ENCODE peak calls at places on chromosomes 11 and 22, in eight cellular contexts. O is KG1; A is NCI-H1105 treated with DMSO at 0.1 percent for 48 hours; T is tibial artery; Z is hypothalamus; K is skeletal muscle cell; R is activated naive CD8-positive, alpha-beta T cell treated with anti-CD3 and anti-CD28 coated beads, Interleukin-2, amount 50 U/mL, for 16 hours; D is AG04450. B is an unnamed sample.

GRCh38 chr11:35814720-35815305 is 129.0 kb upstream of the LDLRAD3 start:
- DNase-seq in O (no peak), A (no peak), T (no peak), Z (no peak), K (no peak), R (no peak), D (no peak), B (no peak)

GRCh38 chr11:129643031-129643721 is 172.5 kb upstream of the TMEM45B start:
- DNase-seq in O (no peak), A (no peak), T (no peak), Z (no peak), K (peak), R (no peak), D (no peak), B (no peak)

GRCh38 chr11:68826726-68827125 is 15.0 kb downstream of the CPT1A start:
- DNase-seq in O (no peak), A (no peak), T (no peak), Z (no peak), K (no peak), R (no peak), D (no peak), B (no peak)

GRCh38 chr22:36660510-36660840 is 43.1 kb downstream of the CACNG2 start:
- DNase-seq in O (no peak), A (no peak), T (no peak), Z (no peak), K (no peak), R (no peak), D (no peak), B (no peak)

GRCh38 chr22:21650823-21651520 is 8.9 kb downstream of the SDF2L1 start:
- DNase-seq in O (no peak), A (peak), T (no peak), Z (no peak), K (no peak), R (no peak), D (no peak), B (no peak)

GRCh38 chr22:35150163-35151107 is 84.5 kb downstream of the ISX start:
- DNase-seq in O (peak), A (peak), T (peak), Z (peak), K (no peak), R (peak), D (no peak), B (peak)

GRCh38 chr11:118705111-118705741 is 25.8 kb upstream of the TREH start:
- DNase-seq in O (no peak), A (no peak), T (no peak), Z (peak), K (no peak), R (no peak), D (no peak), B (peak)

GRCh38 chr11:57778318-57779037 is 16.9 kb downstream of the CTNND1 start:
- DNase-seq in O (no peak), A (peak), T (peak), Z (peak), K (peak), R (no peak), D (peak), B (peak)

GRCh38 chr22:20967697-20968201 is 694 bp downstream of the AIFM3 start:
- DNase-seq in O (no peak), A (no peak), T (no peak), Z (no peak), K (no peak), R (no peak), D (no peak), B (no peak)

GRCh38 chr11:68678031-68678441 is 6.3 kb upstream of the GAL start:
- DNase-seq in O (no peak), A (no peak), T (no peak), Z (no peak), K (no peak), R (no peak), D (no peak), B (no peak)

GRCh38 chr11:34439521-34440258 is 956 bp downstream of the CAT start:
- DNase-seq in O (no peak), A (peak), T (no peak), Z (no peak), K (no peak), R (no peak), D (no peak), B (no peak)

GRCh38 chr11:12743834-12744449 is 69.7 kb downstream of the TEAD1 start:
- DNase-seq in O (no peak), A (no peak), T (no peak), Z (no peak), K (no peak), R (no peak), D (no peak), B (no peak)

GRCh38 chr11:110584150-110584549 is 128.1 kb downstream of the ARHGAP20 start:
- DNase-seq in O (no peak), A (no peak), T (no peak), Z (no peak), K (no peak), R (no peak), D (no peak), B (no peak)

GRCh38 chr11:121716060-121716459 is 263.3 kb upstream of the SORL1-AS1 start:
- DNase-seq in O (no peak), A (no peak), T (no peak), Z (no peak), K (peak), R (no peak), D (peak), B (no peak)

GRCh38 chr11:101401245-101401644 is 182.6 kb downstream of the TRPC6 start:
- DNase-seq in O (no peak), A (no peak), T (no peak), Z (no peak), K (no peak), R (no peak), D (peak), B (no peak)

GRCh38 chr11:117747892-117748291 is 49.1 kb downstream of the DSCAML1 start:
- DNase-seq in O (no peak), A (no peak), T (no peak), Z (no peak), K (no peak), R (no peak), D (no peak), B (no peak)

GRCh38 chr11:60376601-60377000 is 1.7 kb upstream of the MS4A7 start:
- DNase-seq in O (no peak), A (no peak), T (no peak), Z (no peak), K (no peak), R (no peak), D (no peak), B (no peak)

GRCh38 chr22:26199665-26200064 is 30.4 kb downstream of the SEZ6L start:
- DNase-seq in O (no peak), A (no peak), T (no peak), Z (no peak), K (no peak), R (no peak), D (no peak), B (no peak)